ENCODE peak calls at places on chromosomes 2 and 18, in eight cellular contexts. A, L, N, V, S, O, I and H are unnamed samples.

GRCh38 chr18:50410894-50411293 is 36.0 kb downstream of the SKA1 start:
- DNase-seq in A (no peak), V (no peak), I (peak; percentile 20), N (no peak), S (no peak), O (no peak), L (no peak), H (no peak)

GRCh38 chr2:167471734-167472133 is 583.5 kb downstream of the XIRP2 start:
- DNase-seq in I (no peak), O (no peak), L (no peak), S (no peak), A (no peak), N (no peak), V (no peak), H (no peak)

GRCh38 chr2:105373895-105374401 is 24.9 kb downstream of the FHL2 start:
- DNase-seq in I (peak; percentile 78), S (no peak), N (no peak), V (no peak), A (no peak), L (peak; percentile 38), O (no peak), H (no peak)

GRCh38 chr18:37253424-37254255 is 312.0 kb downstream of the CELF4 start:
- DNase-seq in L (no peak), A (peak; percentile 21), I (no peak), S (peak; percentile 41), N (no peak), V (no peak), O (no peak), H (no peak)

GRCh38 chr2:96249654-96250053 is 16.1 kb downstream of the TMEM127 start:
- DNase-seq in I (no peak), N (no peak), S (peak; percentile 53), O (peak; percentile 37), A (no peak), L (no peak), V (no peak), H (peak; percentile 48)

GRCh38 chr2:203853271-203853670 is 14.3 kb upstream of the CTLA4 start:
- DNase-seq in N (no peak), L (no peak), I (no peak), S (no peak), V (no peak), O (no peak), A (no peak), H (no peak)

GRCh38 chr2:96265349-96265839 is 403 bp downstream of the TMEM127 start:
- DNase-seq in A (peak; percentile 67), O (no peak), N (peak; percentile 12), L (peak; percentile 34), I (peak; percentile 32), S (peak; percentile 30), V (peak; percentile 70), H (no peak)

GRCh38 chr2:67616749-67617148 is 219.6 kb downstream of the ETAA1 start:
- DNase-seq in S (peak; percentile 45), N (no peak), I (no peak), V (no peak), L (no peak), A (no peak), O (peak; percentile 20), H (peak; percentile 16)

GRCh38 chr18:25661836-25662235 is 309.9 kb upstream of the ZNF521 start:
- DNase-seq in O (no peak), S (no peak), V (no peak), L (no peak), A (no peak), N (no peak), I (no peak), H (no peak)

GRCh38 chr2:138548796-138549195 is 47.2 kb downstream of the SPOPL start:
- DNase-seq in L (no peak), I (no peak), V (no peak), S (no peak), N (no peak), O (no peak), A (no peak), H (no peak)

GRCh38 chr2:134020608-134021007 is 233.3 kb upstream of the MGAT5 start:
- DNase-seq in O (no peak), L (peak; percentile 46), S (no peak), A (no peak), I (no peak), V (no peak), N (no peak), H (no peak)

GRCh38 chr2:64727013-64727767 is 73.5 kb upstream of the SERTAD2 start:
- DNase-seq in N (no peak), O (no peak), I (no peak), V (no peak), S (no peak), A (no peak), L (peak; percentile 39), H (no peak)

GRCh38 chr18:56593906-56594305 is 44.5 kb downstream of the TXNL1 start:
- DNase-seq in S (no peak), I (peak; percentile 64), O (no peak), L (no peak), N (no peak), A (no peak), V (no peak), H (no peak)

GRCh38 chr2:168247341-168248305 is at the start of gene STK39:
- DNase-seq in N (peak; percentile 51), A (peak; percentile 76), I (peak; percentile 79), S (peak; percentile 86), L (peak; percentile 76), O (peak; percentile 55), V (peak; percentile 64), H (no peak)

GRCh38 chr18:13232971-13233565 is 14.5 kb downstream of the LDLRAD4 start:
- DNase-seq in A (peak; percentile 10), N (no peak), S (no peak), O (no peak), I (no peak), V (peak; percentile 35), L (no peak), H (no peak)

GRCh38 chr18:13233746-13234527 is 15.4 kb downstream of the LDLRAD4 start:
- DNase-seq in I (no peak), A (peak; percentile 8), O (no peak), L (no peak), S (no peak), N (no peak), V (peak; percentile 47), H (no peak)

GRCh38 chr18:13235326-13235937 is 16.9 kb downstream of the LDLRAD4 start:
- DNase-seq in A (no peak), S (no peak), I (peak; percentile 6), N (no peak), O (no peak), L (no peak), V (peak; percentile 12), H (no peak)

GRCh38 chr18:13235981-13236380 is 17.4 kb downstream of the LDLRAD4 start:
- DNase-seq in O (peak; percentile 65), I (no peak), A (no peak), V (peak; percentile 20), N (no peak), S (no peak), L (no peak), H (no peak)

GRCh38 chr18:13234528-13234795 is 15.9 kb downstream of the LDLRAD4 start:
- DNase-seq in S (no peak), I (no peak), L (no peak), V (no peak), N (no peak), A (peak; percentile 14), O (no peak), H (no peak)
- H3K27ac ChIP-seq in S (no peak overlapping the region), I (no peak overlapping the region), L (no peak overlapping the region), V (no peak overlapping the region), N (no peak overlapping the region), A (no peak overlapping the region), O (no peak overlapping the region), H (no peak overlapping the region)

GRCh38 chr18:8847066-8847755 is 141.9 kb downstream of the MTCL1 start:
- DNase-seq in I (no peak), L (no peak), O (no peak), S (no peak), V (no peak), A (no peak), N (no peak), H (no peak)
- H3K27ac ChIP-seq in I (no peak overlapping the region), L (no peak overlapping the region), O (no peak overlapping the region), S (no peak overlapping the region), V (no peak overlapping the region), A (no peak overlapping the region), N (no peak overlapping the region), H (no peak overlapping the region)

GRCh38 chr18:4641969-4642368 is 186.9 kb upstream of the DLGAP1 start:
- DNase-seq in L (no peak), N (no peak), V (no peak), A (no peak), O (no peak), I (no peak), S (no peak), H (no peak)

GRCh38 chr18:4640349-4641012 is 185.4 kb upstream of the DLGAP1 start:
- DNase-seq in L (no peak), N (no peak), I (no peak), V (no peak), O (no peak), S (no peak), A (no peak), H (no peak)

GRCh38 chr18:4636957-4637356 is 181.8 kb upstream of the DLGAP1 start:
- DNase-seq in I (no peak), L (no peak), V (no peak), O (no peak), N (no peak), S (peak; percentile 73), A (no peak), H (no peak)

GRCh38 chr18:4638680-4639079 is 183.6 kb upstream of the DLGAP1 start:
- DNase-seq in A (no peak), L (no peak), N (no peak), O (no peak), I (no peak), S (no peak), V (no peak), H (no peak)

DNA sequence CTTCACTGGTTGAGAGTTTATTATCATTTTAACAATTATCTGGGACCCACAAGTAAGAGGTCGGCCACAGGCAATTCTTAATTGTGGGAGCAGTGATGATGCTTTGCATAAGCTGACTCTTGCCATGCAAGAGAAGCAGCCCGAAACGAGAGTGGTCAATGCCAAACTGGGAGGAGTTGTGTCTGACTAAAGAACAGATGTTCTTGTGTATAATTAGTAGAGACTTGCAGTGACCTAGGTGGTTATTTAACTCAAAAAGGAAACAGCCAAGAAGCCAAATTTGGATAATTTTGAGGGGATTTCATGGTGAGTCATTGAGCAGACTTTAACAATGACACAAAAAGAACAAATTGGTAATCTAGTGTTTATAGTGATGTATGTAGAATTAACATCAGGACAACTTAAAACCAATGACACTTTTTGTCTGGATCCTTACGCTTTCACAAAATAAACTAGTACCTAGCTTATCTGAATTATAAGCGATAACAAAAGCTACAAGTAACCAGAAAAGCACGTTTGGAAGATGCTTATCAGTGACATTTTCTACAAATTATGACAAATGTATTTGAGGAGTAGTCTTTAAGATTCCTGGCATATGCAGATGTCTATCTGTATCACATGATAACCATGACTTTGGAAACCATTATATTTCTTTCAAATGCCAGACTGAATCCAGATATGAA is 184.7 kb upstream of the DLGAP1 start:
- DNase-seq in V (no peak), S (peak; percentile 33), A (no peak), O (no peak), I (no peak), N (no peak), L (no peak), H (no peak)
- H3K27ac ChIP-seq in V (no peak overlapping the region), S (no peak overlapping the region), A (no peak overlapping the region), O (no peak overlapping the region), I (no peak overlapping the region), N (no peak overlapping the region), L (no peak overlapping the region), H (no peak overlapping the region)

DNA sequence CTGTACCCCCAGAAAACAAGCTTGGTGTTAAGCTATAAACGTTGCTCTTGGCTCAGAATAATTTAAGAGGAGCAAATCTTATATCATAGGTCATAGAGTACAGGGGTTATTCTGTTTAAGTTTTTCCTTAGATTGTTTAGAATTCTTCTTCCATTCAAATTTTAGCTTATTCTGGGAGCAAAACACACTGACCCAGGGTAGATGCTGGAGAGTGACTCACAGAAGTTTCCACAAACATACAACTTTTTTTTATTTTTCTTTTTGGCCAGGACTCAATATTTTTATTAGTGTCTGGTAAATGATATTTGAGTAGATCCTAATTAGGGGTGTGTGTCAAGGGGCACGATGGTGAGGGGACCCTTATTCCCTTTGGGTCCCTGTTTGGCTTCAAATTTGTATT is 71.5 kb upstream of the PSME4 start:
- DNase-seq in I (peak; percentile 23), O (no peak), A (no peak), N (no peak), V (no peak), S (no peak), L (no peak), H (no peak)
- H3K27ac ChIP-seq in I (peak overlapping the region; percentile 99), O (peak overlapping the region; percentile 69), A (no peak overlapping the region), N (no peak overlapping the region), V (no peak overlapping the region), S (no peak overlapping the region), L (no peak overlapping the region), H (no peak overlapping the region)